ENCODE peak calls at places on chromosomes 2 and 18, in seven cellular contexts. F, E, J, M, T, L and C are unnamed samples.

GRCh38 chr2:234533631-234534030 is 36.8 kb upstream of the ARL4C start:
- DNase-seq in F (no peak), E (no peak), J (no peak), M (no peak), T (no peak), L (no peak), C (no peak)

GRCh38 chr2:222722327-222722946 is 51.0 kb downstream of the MOGAT1 start:
- DNase-seq in F (no peak), E (no peak), J (peak), M (no peak), T (no peak), L (no peak), C (no peak)

GRCh38 chr18:26471027-26471426 is 77.3 kb downstream of the KCTD1 start:
- DNase-seq in F (peak), E (no peak), J (peak), M (no peak), T (no peak), L (peak), C (no peak)

GRCh38 chr2:86204458-86204857 is 5.2 kb downstream of the MRPL35 start:
- DNase-seq in F (no peak), E (no peak), J (no peak), M (no peak), T (no peak), L (no peak), C (no peak)

GRCh38 chr2:223264541-223265171 is 212.7 kb downstream of the KCNE4 start:
- DNase-seq in F (no peak), E (no peak), J (peak), M (no peak), T (no peak), L (no peak), C (no peak)

GRCh38 chr2:428591-428990 is 140.7 kb upstream of the ALKAL2 start:
- DNase-seq in F (no peak), E (no peak), J (no peak), M (no peak), T (no peak), L (no peak), C (no peak)

GRCh38 chr2:63093512-63093911 is 42.9 kb downstream of the OTX1 start:
- DNase-seq in F (no peak), E (no peak), J (no peak), M (no peak), T (no peak), L (no peak), C (no peak)

GRCh38 chr18:77859634-77860033 is 610.0 kb downstream of the GALR1 start:
- DNase-seq in F (no peak), E (no peak), J (no peak), M (no peak), T (no peak), L (no peak), C (no peak)

GRCh38 chr2:239748811-239749210 is 276.3 kb downstream of the NDUFA10 start:
- DNase-seq in F (no peak), E (no peak), J (no peak), M (no peak), T (no peak), L (no peak), C (no peak)

GRCh38 chr2:124001681-124002080 is 23.4 kb upstream of the CNTNAP5 start:
- DNase-seq in F (no peak), E (no peak), J (no peak), M (no peak), T (no peak), L (no peak), C (no peak)

GRCh38 chr2:167215595-167215994 is 327.3 kb downstream of the XIRP2 start:
- DNase-seq in F (no peak), E (no peak), J (no peak), M (no peak), T (no peak), L (no peak), C (no peak)

GRCh38 chr2:9885036-9885684 is 41.9 kb downstream of the TAF1B start:
- DNase-seq in F (no peak), E (no peak), J (peak), M (no peak), T (no peak), L (no peak), C (no peak)

GRCh38 chr2:168157926-168158325 is 89.5 kb downstream of the STK39 start:
- DNase-seq in F (peak), E (no peak), J (peak), M (no peak), T (no peak), L (no peak), C (no peak)

GRCh38 chr2:31300309-31300708 is 66.4 kb downstream of the EHD3 start:
- DNase-seq in F (no peak), E (no peak), J (no peak), M (no peak), T (no peak), L (no peak), C (no peak)

GRCh38 chr2:190587106-190587505 is 52.6 kb upstream of the NEMP2 start:
- DNase-seq in F (no peak), E (no peak), J (no peak), M (no peak), T (no peak), L (no peak), C (no peak)

GRCh38 chr2:221322741-221323140 is 249.4 kb downstream of the EPHA4 start:
- DNase-seq in F (no peak), E (no peak), J (no peak), M (no peak), T (no peak), L (peak), C (no peak)

GRCh38 chr2:236755278-236755840 is 185.7 kb downstream of the ACKR3 start:
- DNase-seq in F (no peak), E (no peak), J (no peak), M (no peak), T (no peak), L (no peak), C (no peak)

GRCh38 chr2:37588316-37588777 is 83.1 kb downstream of the CDC42EP3 start:
- DNase-seq in F (no peak), E (no peak), J (no peak), M (no peak), T (peak), L (peak), C (no peak)

GRCh38 chr2:221895366-221896121 is 323.4 kb upstream of the EPHA4 start:
- DNase-seq in F (no peak), E (no peak), J (no peak), M (no peak), T (no peak), L (no peak), C (no peak)

GRCh38 chr2:145332210-145332609 is 812.3 kb upstream of the ZEB2 start:
- DNase-seq in F (no peak), E (no peak), J (no peak), M (no peak), T (no peak), L (no peak), C (no peak)

GRCh38 chr2:102226612-102227351 is 40.0 kb downstream of the IL1RL2 start:
- DNase-seq in F (no peak), E (no peak), J (peak), M (no peak), T (no peak), L (no peak), C (no peak)

GRCh38 chr2:150486539-150487484 is 655 bp downstream of the RND3 start:
- DNase-seq in F (no peak), E (no peak), J (no peak), M (no peak), T (no peak), L (no peak), C (no peak)

GRCh38 chr18:59556265-59556664 is 141.0 kb downstream of the CCBE1 start:
- DNase-seq in F (no peak), E (no peak), J (peak), M (no peak), T (no peak), L (no peak), C (no peak)

GRCh38 chr2:96092896-96093295 is 23.5 kb downstream of the ADRA2B start:
- DNase-seq in F (no peak), E (no peak), J (no peak), M (no peak), T (no peak), L (no peak), C (no peak)